ENCODE peak calls at places on chromosomes 5 and 9, in six cellular contexts. B is hepatocyte; A is CD4-positive, CD25-positive, alpha-beta regulatory T cell; R is Peyer's patch; V is adrenal gland; I is CD8-positive, alpha-beta memory T cell. U is an unnamed sample. For H3K9me3, the result is how much of the 10 kb centered on the place peaks cover.

GRCh38 chr5:10566556-10567068 is 2.7 kb downstream of the ANKRD33B start:
- DNase-seq in R (no peak), B (no peak), I (no peak), A (no peak), V (no peak), U (no peak)

GRCh38 chr9:123453904-123454321 is 97.9 kb downstream of the CRB2 start:
- DNase-seq in B (no peak), R (no peak), A (no peak), V (no peak), I (no peak), U (peak)

GRCh38 chr9:1049641-1050040 is 516 bp upstream of the DMRT2 start:
- DNase-seq in V (no peak), I (no peak), A (no peak), R (no peak), B (no peak), U (no peak)

GRCh38 chr9:13816837-13817236 is 497.1 kb downstream of the NFIB start:
- DNase-seq in R (no peak), I (no peak), V (no peak), B (no peak), A (no peak), U (no peak)

GRCh38 chr9:106945727-106946690 is 83.0 kb downstream of the ZNF462 start:
- DNase-seq in B (no peak), R (no peak), V (no peak), I (no peak), A (no peak), U (no peak)

GRCh38 chr9:83034587-83034986 is 28.4 kb downstream of the RASEF start:
- DNase-seq in V (no peak), I (no peak), R (no peak), B (no peak), A (no peak), U (no peak)

GRCh38 chr9:7762600-7762999 is 37.0 kb downstream of the DMAC1 start:
- DNase-seq in R (no peak), B (no peak), A (no peak), V (no peak), I (no peak), U (no peak)

GRCh38 chr5:21919417-21920022 is 933.6 kb downstream of the CDH12 start:
- DNase-seq in A (no peak), V (peak), B (peak), R (no peak), I (no peak), U (no peak)

GRCh38 chr5:151208481-151208914 is 15.4 kb downstream of the CCDC69 start:
- DNase-seq in I (no peak), R (peak), A (no peak), B (no peak), V (peak), U (peak)

GRCh38 chr9:34547960-34548603 is 25.3 kb upstream of the ENHO start:
- DNase-seq in B (peak), R (no peak), V (peak), A (no peak), I (no peak), U (peak)

GRCh38 chr5:181114284-181114843 is 16.6 kb downstream of the OR2V1 start:
- DNase-seq in I (no peak), A (no peak), B (no peak), V (no peak), R (no peak), U (peak)

GRCh38 chr5:147688965-147689364 is 93.6 kb downstream of the JAKMIP2 start:
- DNase-seq in I (no peak), A (no peak), R (no peak), V (peak), B (no peak), U (no peak)

GRCh38 chr5:51881901-51882300 is 498.7 kb downstream of the ISL1 start:
- DNase-seq in R (no peak), V (no peak), A (no peak), I (no peak), B (no peak), U (no peak)

GRCh38 chr9:93003552-93004407 is 54.7 kb upstream of the SUSD3 start:
- DNase-seq in B (peak), V (peak), R (peak), A (peak), I (peak), U (no peak)

GRCh38 chr9:133635903-133636531 is at the start of gene DBH:
- DNase-seq in A (no peak), V (no peak), I (no peak), B (no peak), R (no peak), U (no peak)

GRCh38 chr9:33988219-33988890 is 60.3 kb downstream of the UBAP2 start:
- DNase-seq in A (peak), B (no peak), V (no peak), I (no peak), R (no peak), U (no peak)

GRCh38 chr5:55904152-55904551 is 53.0 kb downstream of the IL31RA start:
- DNase-seq in A (no peak), V (no peak), R (no peak), I (no peak), B (no peak), U (no peak)

GRCh38 chr9:114606597-114607207 is 4.4 kb upstream of the TMEM268 start:
- DNase-seq in V (peak), R (no peak), A (no peak), B (peak), I (no peak), U (no peak)

GRCh38 chr9:114606068-114606467 is 5.0 kb upstream of the TMEM268 start:
- DNase-seq in R (no peak), A (no peak), V (peak), B (no peak), I (no peak), U (no peak)

GRCh38 chr9:114611516-114612271 is 603 bp downstream of the TMEM268 start:
- DNase-seq in R (peak), I (no peak), B (peak), A (no peak), V (peak), U (no peak)

GRCh38 chr9:114607671-114608524 is 3.2 kb upstream of the TMEM268 start:
- DNase-seq in B (no peak), I (no peak), R (no peak), V (no peak), A (no peak), U (no peak)

GRCh38 chr9:114608525-114608796 is 2.6 kb upstream of the TMEM268 start:
- DNase-seq in B (no peak), A (no peak), I (no peak), V (no peak), R (no peak), U (no peak)
- H3K9me3 ChIP-seq in B (under half), A (under half), I (under half), V (under half), R (under half), U (under half)

GRCh38 chr5:15610216-15610615 is 110.2 kb downstream of the FBXL7 start:
- DNase-seq in A (no peak), B (no peak), R (no peak), I (no peak), V (no peak), U (no peak)
- H3K9me3 ChIP-seq in A (under half), B (under half), R (under half), I (under half), V (under half), U (under half)

DNA sequence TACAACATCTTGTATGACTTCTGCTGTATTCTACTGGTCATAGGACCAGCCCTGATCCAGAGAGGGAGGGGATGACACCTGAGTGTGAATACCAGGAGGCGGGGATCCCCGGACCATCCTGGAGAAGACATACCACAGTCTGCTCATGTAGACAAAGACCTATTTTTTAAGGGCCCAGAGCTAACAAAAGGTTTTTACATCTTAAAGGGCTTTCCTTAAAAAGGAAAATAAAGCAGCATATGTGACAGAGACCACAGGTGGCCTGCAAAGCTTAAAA is 43.8 kb downstream of the RAPGEF1 start:
- DNase-seq in R (no peak), A (no peak), B (no peak), I (no peak), V (no peak), U (no peak)
- H3K9me3 ChIP-seq in R (under half), A (under half), B (under half), I (under half), V (under half), U (under half)

DNA sequence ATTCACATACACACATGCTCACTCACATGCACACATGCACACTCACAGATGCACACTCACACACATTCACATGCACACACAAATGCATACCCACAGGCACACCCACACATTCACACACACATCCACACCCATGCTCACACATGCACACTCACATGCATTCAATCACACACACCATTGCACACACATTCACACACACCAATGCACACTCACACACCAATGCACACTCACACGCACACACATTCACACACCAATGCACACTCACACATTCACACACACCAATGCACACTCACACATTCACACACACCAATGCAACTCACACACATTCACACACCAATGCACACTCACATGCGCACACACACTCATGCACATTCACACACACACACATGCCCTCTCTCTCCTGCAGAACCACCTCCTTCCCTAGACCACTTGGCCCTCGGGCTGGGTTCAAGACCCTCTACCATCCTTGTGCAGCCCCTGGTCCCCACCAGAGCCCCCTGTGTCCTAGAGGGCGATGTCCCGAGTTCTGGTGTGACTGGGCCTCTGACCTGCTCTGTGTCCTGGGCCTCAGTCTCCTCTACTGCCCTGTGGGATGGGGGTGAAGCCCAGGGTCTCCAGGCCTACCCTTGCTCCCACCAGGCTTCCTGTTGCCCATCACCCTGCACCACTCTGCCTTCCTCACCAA is 139.0 kb downstream of the OLFM1 start:
- DNase-seq in R (no peak), B (no peak), I (no peak), V (no peak), A (no peak), U (peak)
- H3K9me3 ChIP-seq in R (under half), B (under half), I (under half), V (under half), A (under half), U (under half)

DNA sequence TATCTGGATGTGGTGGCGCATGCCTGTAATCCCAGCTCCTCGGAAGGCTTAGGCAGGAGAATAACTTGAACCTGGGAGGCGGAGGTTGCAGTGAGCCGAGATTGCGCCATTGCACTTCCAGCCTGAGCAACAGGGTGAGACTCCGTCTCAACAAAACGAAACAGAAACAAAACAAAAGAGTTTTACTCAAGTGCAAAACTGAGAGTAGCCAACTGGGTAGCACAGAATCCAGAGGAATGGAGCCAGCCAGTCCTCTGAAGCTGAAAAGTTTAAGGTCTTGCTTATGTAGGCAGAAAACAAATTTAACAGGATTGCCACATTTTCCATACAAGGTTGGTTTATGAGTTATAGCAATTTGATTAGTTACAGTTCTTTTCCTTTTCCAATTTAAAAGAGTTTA is 32.0 kb downstream of the SPIN1 start:
- DNase-seq in A (no peak), B (peak), V (no peak), I (no peak), R (no peak), U (no peak)
- H3K9me3 ChIP-seq in A (under half), B (under half), V (under half), I (under half), R (under half), U (under half)

DNA sequence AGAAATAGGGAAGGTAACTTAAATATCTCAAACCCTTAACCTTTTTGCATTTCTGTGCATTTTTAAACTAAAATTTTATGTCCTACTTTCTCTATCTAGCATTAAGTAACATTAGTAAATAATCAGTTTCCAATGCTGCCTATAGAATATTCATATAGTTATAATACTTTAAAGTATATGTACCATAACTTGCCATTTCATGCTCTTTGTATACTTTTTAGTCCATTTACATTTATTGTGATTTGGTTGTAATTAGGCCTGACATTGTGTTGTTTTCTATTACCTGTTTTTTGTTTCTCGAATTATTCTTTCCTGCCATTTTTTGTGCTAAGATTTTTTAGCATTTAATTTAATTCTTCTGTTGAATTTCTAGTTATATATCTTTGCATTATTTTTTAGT is 13.7 kb downstream of the SLC12A2 start:
- DNase-seq in I (no peak), R (no peak), B (no peak), A (no peak), V (no peak), U (no peak)
- H3K9me3 ChIP-seq in I (under half), R (under half), B (under half), A (under half), V (under half), U (under half)

DNA sequence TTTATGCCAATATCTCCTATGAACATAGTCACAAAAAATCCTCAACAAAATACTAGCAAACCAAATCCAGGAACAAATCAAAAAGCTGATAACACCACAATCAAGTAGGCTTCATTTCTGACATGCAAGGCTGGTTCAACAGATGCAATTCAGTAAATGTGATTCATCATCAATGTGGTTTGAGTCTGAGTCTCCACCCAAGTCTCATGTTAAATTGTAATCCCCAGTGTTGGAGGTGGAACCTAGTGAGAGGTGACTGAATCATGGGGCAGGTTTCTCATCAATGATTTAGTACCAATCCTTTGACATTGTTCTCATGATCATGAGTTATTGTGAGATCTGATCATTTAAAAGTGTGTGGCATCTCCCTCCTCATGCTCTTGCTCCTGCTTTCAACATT is 1072.7 kb downstream of the NR2F1-AS1 start:
- DNase-seq in R (no peak), B (no peak), V (no peak), I (no peak), A (no peak), U (no peak)
- H3K9me3 ChIP-seq in R (under half), B (under half), V (under half), I (under half), A (under half), U (under half)

U was measured in suprapubic skin.